ENCODE peak calls at places on chromosomes 7 and 10, in seven cellular contexts. D is fibroblast of lung, I is kidney, K is upper lobe of right lung, T is esophagus squamous epithelium, U is OCI-LY7, Z is DND-41. C is an unnamed sample.

GRCh38 chr10:133527779-133528271 is 662 bp downstream of the CYP2E1 start:
- DNase-seq in T (no peak), Z (no peak), K (no peak), I (peak), D (no peak), U (no peak), C (no peak)

GRCh38 chr7:100677308-100678095 is 4.0 kb downstream of the GNB2 start:
- DNase-seq in D (no peak), T (no peak), K (peak), U (no peak), I (peak), Z (no peak), C (no peak)

GRCh38 chr7:117247809-117248208 is 75.0 kb downstream of the WNT2 start:
- DNase-seq in K (no peak), U (no peak), T (no peak), D (peak), I (no peak), Z (no peak), C (no peak)

GRCh38 chr7:106372121-106372520 is 87.3 kb upstream of the NAMPT start:
- DNase-seq in U (no peak), I (no peak), D (peak), T (no peak), Z (no peak), K (no peak), C (no peak)

GRCh38 chr10:3616880-3617279 is 168.1 kb downstream of the KLF6 start:
- DNase-seq in K (no peak), T (no peak), D (no peak), I (no peak), U (no peak), Z (no peak), C (no peak)

GRCh38 chr7:158248816-158249215 is 338.8 kb downstream of the PTPRN2 start:
- DNase-seq in Z (no peak), U (no peak), D (no peak), T (no peak), I (no peak), K (no peak), C (no peak)

GRCh38 chr7:7495171-7495570 is 40.5 kb downstream of the COL28A1 start:
- DNase-seq in D (no peak), T (no peak), I (no peak), Z (no peak), U (no peak), K (no peak), C (no peak)

GRCh38 chr7:13933106-13933505 is 56.4 kb downstream of the ETV1 start:
- DNase-seq in K (no peak), I (no peak), Z (no peak), T (no peak), U (no peak), D (peak), C (no peak)

GRCh38 chr7:24825931-24826661 is 68.8 kb upstream of the GSDME start:
- DNase-seq in K (no peak), D (peak), Z (no peak), T (no peak), I (no peak), U (no peak), C (no peak)

GRCh38 chr7:80255656-80256055 is 121.0 kb downstream of the GNAI1 start:
- DNase-seq in T (no peak), Z (no peak), I (no peak), D (no peak), K (no peak), U (no peak), C (no peak)

GRCh38 chr7:229184-229964 is 37.0 kb downstream of the FAM20C start:
- DNase-seq in I (no peak), K (no peak), D (peak), Z (no peak), T (no peak), U (no peak), C (no peak)

GRCh38 chr7:93147358-93147757 is 827 bp downstream of the SAMD9L start:
- DNase-seq in D (peak), K (no peak), U (peak), Z (peak), T (no peak), I (no peak), C (peak)

GRCh38 chr10:31604141-31604540 is 285.1 kb downstream of the ZEB1 start:
- DNase-seq in D (no peak), Z (no peak), T (no peak), U (no peak), I (no peak), K (no peak), C (no peak)

GRCh38 chr10:1612910-1613309 is 124.4 kb downstream of the ADARB2 start:
- DNase-seq in I (no peak), T (no peak), U (no peak), K (no peak), Z (peak), D (no peak), C (no peak)

GRCh38 chr10:3525832-3526449 is 259.1 kb downstream of the KLF6 start:
- DNase-seq in D (peak), Z (no peak), K (no peak), I (no peak), U (no peak), T (no peak), C (no peak)

GRCh38 chr7:11252011-11252607 is 278.4 kb downstream of the PHF14 start:
- DNase-seq in U (no peak), K (no peak), T (no peak), Z (no peak), I (no peak), D (no peak), C (no peak)

DNA sequence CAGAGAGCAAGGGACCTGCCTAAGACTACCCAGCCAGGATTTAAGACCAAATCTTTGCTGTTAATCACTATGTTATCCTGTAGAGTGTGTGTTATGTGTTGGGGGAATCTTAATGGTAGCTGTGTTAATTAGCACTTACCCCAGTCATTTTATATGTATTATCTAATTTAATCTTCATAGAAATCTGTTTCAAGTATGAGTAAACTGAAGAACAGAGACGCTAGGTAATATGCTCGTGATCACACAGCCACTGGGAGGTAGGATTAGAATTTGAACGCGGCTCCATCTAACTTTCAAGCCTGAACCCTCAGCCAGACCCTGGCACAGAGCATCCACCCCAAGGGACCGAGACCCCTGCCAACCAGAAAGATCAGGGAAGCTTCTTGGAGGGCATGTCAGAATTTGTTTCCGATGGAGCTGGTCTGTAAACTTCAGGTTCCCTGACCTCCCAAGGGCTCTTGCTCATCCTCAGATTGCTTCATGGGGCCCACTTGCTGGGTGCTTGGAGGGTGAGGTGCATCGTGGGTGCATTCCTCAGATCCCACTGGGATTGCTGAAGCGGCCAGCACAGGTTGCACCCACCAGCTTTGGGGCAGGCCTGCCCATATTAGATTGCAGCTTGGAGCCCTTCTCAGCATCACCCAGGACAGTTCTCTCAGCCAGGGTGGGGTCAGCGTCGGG is 105.0 kb downstream of the ZMIZ1 start:
- DNase-seq in K (no peak), I (no peak), D (no peak), U (no peak), Z (no peak), T (no peak), C (no peak)
- H3K4me3 ChIP-seq in K (no peak), I (no peak), D (no peak), U (no peak), Z (no peak), T (no peak), C (no peak)

GRCh38 chr7:141974831-141975230 is 1.3 kb upstream of the TAS2R38 start:
- DNase-seq in Z (peak), K (no peak), U (peak), T (no peak), I (no peak), D (no peak), C (no peak)

GRCh38 chr7:141973673-141974072 is at the start of gene TAS2R38:
- DNase-seq in U (no peak), T (no peak), I (no peak), Z (no peak), D (no peak), K (no peak), C (no peak)

GRCh38 chr7:141978351-141978750 is 4.8 kb upstream of the TAS2R38 start:
- DNase-seq in I (no peak), D (no peak), U (no peak), Z (no peak), T (no peak), K (no peak), C (no peak)

GRCh38 chr7:141976524-141977245 is 3.1 kb upstream of the TAS2R38 start:
- DNase-seq in U (no peak), T (no peak), Z (no peak), D (no peak), K (no peak), I (no peak), C (no peak)

GRCh38 chr7:141975806-141976523 is 2.4 kb upstream of the TAS2R38 start:
- DNase-seq in D (peak), U (peak), T (no peak), I (peak), Z (peak), K (peak), C (peak)
- H3K4me3 ChIP-seq in D (no peak), U (peak), T (peak), I (peak), Z (no peak), K (peak), C (peak)

GRCh38 chr7:121313793-121314676 is 14.8 kb upstream of the WNT16 start:
- DNase-seq in D (peak), U (peak), K (no peak), I (no peak), Z (no peak), T (no peak), C (no peak)

DNA sequence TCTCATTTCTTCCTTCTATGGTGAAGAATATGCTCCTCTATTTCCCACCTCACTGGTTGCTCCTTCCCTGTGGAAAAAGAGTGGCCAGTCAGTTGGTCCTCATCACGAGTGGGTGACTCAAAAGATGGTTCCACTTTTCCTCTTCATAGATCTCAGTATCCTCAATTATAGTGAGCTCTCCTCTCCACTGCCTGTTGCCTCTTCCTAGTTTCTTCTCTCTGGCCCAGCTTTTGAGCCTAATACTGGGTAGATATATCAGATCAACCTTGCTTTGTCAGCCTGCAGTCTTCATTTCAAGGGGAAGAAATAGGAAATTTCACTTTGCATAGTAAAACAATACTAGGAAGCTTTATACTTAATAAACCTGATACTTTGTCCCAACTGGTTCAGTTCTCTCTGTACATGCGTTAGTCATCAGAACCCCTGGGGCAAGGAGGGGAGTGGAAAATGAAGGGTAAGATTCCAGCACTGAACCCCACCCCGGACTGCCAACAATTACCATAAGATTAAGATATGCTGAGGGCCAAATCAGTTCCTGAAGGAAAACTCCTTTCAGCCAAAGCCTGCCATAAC is 15.5 kb upstream of the WNT16 start:
- DNase-seq in T (no peak), Z (no peak), I (no peak), D (no peak), U (no peak), K (no peak), C (no peak)
- H3K4me3 ChIP-seq in T (no peak), Z (no peak), I (no peak), D (no peak), U (no peak), K (no peak), C (no peak)

GRCh38 chr10:5945203-5945534 is 32.2 kb downstream of the IL15RA start:
- DNase-seq in U (no peak), T (no peak), K (no peak), Z (no peak), D (no peak), I (peak), C (no peak)
- H3K4me3 ChIP-seq in U (no peak), T (peak), K (peak), Z (no peak), D (peak), I (peak), C (no peak)

GRCh38 chr7:73358590-73359275 is 30.8 kb downstream of the FKBP6 start:
- DNase-seq in D (no peak), T (no peak), U (no peak), Z (no peak), I (no peak), K (no peak), C (no peak)
- H3K4me3 ChIP-seq in D (no peak), T (peak), U (no peak), Z (no peak), I (peak), K (peak), C (no peak)

GRCh38 chr10:59905735-59906416 is 480 bp downstream of the CCDC6 start:
- DNase-seq in D (no peak), K (peak), U (peak), I (peak), T (no peak), Z (peak), C (no peak)
- H3K4me3 ChIP-seq in D (peak), K (peak), U (peak), I (peak), T (peak), Z (peak), C (peak)

GRCh38 chr7:103765891-103766290 is 223.6 kb downstream of the RELN start:
- DNase-seq in T (no peak), I (no peak), D (no peak), Z (no peak), K (no peak), U (no peak), C (no peak)
- H3K4me3 ChIP-seq in T (no peak), I (no peak), D (no peak), Z (no peak), K (no peak), U (no peak), C (no peak)